ENCODE peak calls at places on chromosomes 16 and 17, in eight cellular contexts. One of them, this sample, is unnamed.

GRCh38 chr17:33019161-33019560 is 27.5 kb downstream of the SPACA3 start:
- DNase-seq in cerebellum: no peak
- DNase-seq in GF-D8: no peak
- DNase-seq in activated CD8-positive, alpha-beta memory T cell treated with anti-CD3 and anti-CD28 coated beads for 1 hour: no peak
- DNase-seq in stimulated activated CD8-positive, alpha-beta memory T cell treated with anti-CD3 and anti-CD28 coated beads, Interleukin-15, amount 100 ng/mL, for 48 hours: no peak
- DNase-seq in HepG2: no peak
- DNase-seq in GM04503: no peak
- DNase-seq in activated CD4-positive, alpha-beta T cell treated with anti-CD3 and anti-CD28 coated beads for 48 hours: no peak
- DNase-seq in this sample: no peak

GRCh38 chr16:53753431-53753830 is 49.5 kb downstream of the FTO start:
- DNase-seq in activated CD8-positive, alpha-beta memory T cell treated with anti-CD3 and anti-CD28 coated beads for 1 hour: no peak
- DNase-seq in stimulated activated CD8-positive, alpha-beta memory T cell treated with anti-CD3 and anti-CD28 coated beads, Interleukin-15, amount 100 ng/mL, for 48 hours: no peak
- DNase-seq in activated CD4-positive, alpha-beta T cell treated with anti-CD3 and anti-CD28 coated beads for 48 hours: no peak
- DNase-seq in cerebellum: no peak
- DNase-seq in HepG2: no peak
- DNase-seq in GF-D8: no peak
- DNase-seq in GM04503: no peak
- DNase-seq in this sample: no peak

GRCh38 chr16:59290718-59291117 is 556.6 kb upstream of the GOT2 start:
- DNase-seq in activated CD4-positive, alpha-beta T cell treated with anti-CD3 and anti-CD28 coated beads for 48 hours: no peak
- DNase-seq in HepG2: no peak
- DNase-seq in activated CD8-positive, alpha-beta memory T cell treated with anti-CD3 and anti-CD28 coated beads for 1 hour: no peak
- DNase-seq in cerebellum: no peak
- DNase-seq in GF-D8: no peak
- DNase-seq in stimulated activated CD8-positive, alpha-beta memory T cell treated with anti-CD3 and anti-CD28 coated beads, Interleukin-15, amount 100 ng/mL, for 48 hours: no peak
- DNase-seq in GM04503: no peak
- DNase-seq in this sample: no peak

GRCh38 chr16:15746332-15746731 is 96.3 kb downstream of the NDE1 start:
- DNase-seq in activated CD8-positive, alpha-beta memory T cell treated with anti-CD3 and anti-CD28 coated beads for 1 hour: no peak
- DNase-seq in HepG2: no peak
- DNase-seq in stimulated activated CD8-positive, alpha-beta memory T cell treated with anti-CD3 and anti-CD28 coated beads, Interleukin-15, amount 100 ng/mL, for 48 hours: no peak
- DNase-seq in GM04503: no peak
- DNase-seq in GF-D8: no peak
- DNase-seq in cerebellum: no peak
- DNase-seq in activated CD4-positive, alpha-beta T cell treated with anti-CD3 and anti-CD28 coated beads for 48 hours: no peak
- DNase-seq in this sample: no peak

GRCh38 chr16:3485821-3486505 is 9.3 kb downstream of the C16orf90 start:
- DNase-seq in HepG2: no peak
- DNase-seq in cerebellum: no peak
- DNase-seq in GM04503: no peak
- DNase-seq in activated CD8-positive, alpha-beta memory T cell treated with anti-CD3 and anti-CD28 coated beads for 1 hour: no peak
- DNase-seq in stimulated activated CD8-positive, alpha-beta memory T cell treated with anti-CD3 and anti-CD28 coated beads, Interleukin-15, amount 100 ng/mL, for 48 hours: no peak
- DNase-seq in activated CD4-positive, alpha-beta T cell treated with anti-CD3 and anti-CD28 coated beads for 48 hours: no peak
- DNase-seq in GF-D8: no peak
- DNase-seq in this sample: no peak

GRCh38 chr16:57941016-57941656 is 29.8 kb downstream of the CNGB1 start:
- DNase-seq in activated CD8-positive, alpha-beta memory T cell treated with anti-CD3 and anti-CD28 coated beads for 1 hour: no peak
- DNase-seq in activated CD4-positive, alpha-beta T cell treated with anti-CD3 and anti-CD28 coated beads for 48 hours: no peak
- DNase-seq in HepG2: no peak
- DNase-seq in GF-D8: no peak
- DNase-seq in GM04503: no peak
- DNase-seq in cerebellum: peak; percentile 52
- DNase-seq in stimulated activated CD8-positive, alpha-beta memory T cell treated with anti-CD3 and anti-CD28 coated beads, Interleukin-15, amount 100 ng/mL, for 48 hours: no peak
- DNase-seq in this sample: no peak

GRCh38 chr17:64491995-64492394 is 4.9 kb downstream of the POLG2 start:
- DNase-seq in stimulated activated CD8-positive, alpha-beta memory T cell treated with anti-CD3 and anti-CD28 coated beads, Interleukin-15, amount 100 ng/mL, for 48 hours: no peak
- DNase-seq in GF-D8: no peak
- DNase-seq in GM04503: no peak
- DNase-seq in activated CD4-positive, alpha-beta T cell treated with anti-CD3 and anti-CD28 coated beads for 48 hours: no peak
- DNase-seq in cerebellum: no peak
- DNase-seq in HepG2: no peak
- DNase-seq in activated CD8-positive, alpha-beta memory T cell treated with anti-CD3 and anti-CD28 coated beads for 1 hour: no peak
- DNase-seq in this sample: no peak

GRCh38 chr17:74603032-74603635 is 11.1 kb upstream of the CD300LD start:
- DNase-seq in GM04503: no peak
- DNase-seq in activated CD8-positive, alpha-beta memory T cell treated with anti-CD3 and anti-CD28 coated beads for 1 hour: no peak
- DNase-seq in stimulated activated CD8-positive, alpha-beta memory T cell treated with anti-CD3 and anti-CD28 coated beads, Interleukin-15, amount 100 ng/mL, for 48 hours: no peak
- DNase-seq in GF-D8: no peak
- DNase-seq in cerebellum: no peak
- DNase-seq in HepG2: no peak
- DNase-seq in activated CD4-positive, alpha-beta T cell treated with anti-CD3 and anti-CD28 coated beads for 48 hours: no peak
- DNase-seq in this sample: no peak

GRCh38 chr16:77323695-77324094 is 111.1 kb downstream of the ADAMTS18 start:
- DNase-seq in activated CD4-positive, alpha-beta T cell treated with anti-CD3 and anti-CD28 coated beads for 48 hours: no peak
- DNase-seq in stimulated activated CD8-positive, alpha-beta memory T cell treated with anti-CD3 and anti-CD28 coated beads, Interleukin-15, amount 100 ng/mL, for 48 hours: no peak
- DNase-seq in cerebellum: no peak
- DNase-seq in GF-D8: no peak
- DNase-seq in activated CD8-positive, alpha-beta memory T cell treated with anti-CD3 and anti-CD28 coated beads for 1 hour: no peak
- DNase-seq in GM04503: no peak
- DNase-seq in HepG2: no peak
- DNase-seq in this sample: no peak

GRCh38 chr16:85553436-85554113 is 59.5 kb upstream of the GSE1 start:
- DNase-seq in cerebellum: no peak
- DNase-seq in activated CD8-positive, alpha-beta memory T cell treated with anti-CD3 and anti-CD28 coated beads for 1 hour: no peak
- DNase-seq in GF-D8: peak; percentile 78
- DNase-seq in HepG2: peak; percentile 84
- DNase-seq in activated CD4-positive, alpha-beta T cell treated with anti-CD3 and anti-CD28 coated beads for 48 hours: peak; percentile 54
- DNase-seq in stimulated activated CD8-positive, alpha-beta memory T cell treated with anti-CD3 and anti-CD28 coated beads, Interleukin-15, amount 100 ng/mL, for 48 hours: no peak
- DNase-seq in GM04503: no peak
- DNase-seq in this sample: peak; percentile 60

GRCh38 chr17:51263001-51263400 is 2.7 kb downstream of the UTP18 start:
- DNase-seq in cerebellum: no peak
- DNase-seq in GF-D8: no peak
- DNase-seq in GM04503: no peak
- DNase-seq in stimulated activated CD8-positive, alpha-beta memory T cell treated with anti-CD3 and anti-CD28 coated beads, Interleukin-15, amount 100 ng/mL, for 48 hours: no peak
- DNase-seq in activated CD4-positive, alpha-beta T cell treated with anti-CD3 and anti-CD28 coated beads for 48 hours: no peak
- DNase-seq in activated CD8-positive, alpha-beta memory T cell treated with anti-CD3 and anti-CD28 coated beads for 1 hour: no peak
- DNase-seq in HepG2: no peak
- DNase-seq in this sample: no peak

GRCh38 chr16:88430524-88431446 is 22.3 kb upstream of the ZFPM1 start:
- DNase-seq in GM04503: no peak
- DNase-seq in HepG2: no peak
- DNase-seq in cerebellum: no peak
- DNase-seq in stimulated activated CD8-positive, alpha-beta memory T cell treated with anti-CD3 and anti-CD28 coated beads, Interleukin-15, amount 100 ng/mL, for 48 hours: peak; percentile 15
- DNase-seq in activated CD8-positive, alpha-beta memory T cell treated with anti-CD3 and anti-CD28 coated beads for 1 hour: no peak
- DNase-seq in GF-D8: peak; percentile 29
- DNase-seq in activated CD4-positive, alpha-beta T cell treated with anti-CD3 and anti-CD28 coated beads for 48 hours: peak; percentile 59
- DNase-seq in this sample: peak; percentile 52

GRCh38 chr17:42315402-42316156 is 27.3 kb downstream of the STAT5A start:
- DNase-seq in HepG2: no peak
- DNase-seq in activated CD4-positive, alpha-beta T cell treated with anti-CD3 and anti-CD28 coated beads for 48 hours: peak; percentile 35
- DNase-seq in activated CD8-positive, alpha-beta memory T cell treated with anti-CD3 and anti-CD28 coated beads for 1 hour: no peak
- DNase-seq in stimulated activated CD8-positive, alpha-beta memory T cell treated with anti-CD3 and anti-CD28 coated beads, Interleukin-15, amount 100 ng/mL, for 48 hours: no peak
- DNase-seq in GM04503: no peak
- DNase-seq in cerebellum: no peak
- DNase-seq in GF-D8: no peak
- DNase-seq in this sample: no peak

GRCh38 chr17:2364132-2365116 is 27.1 kb downstream of the SGSM2 start:
- DNase-seq in GM04503: no peak
- DNase-seq in stimulated activated CD8-positive, alpha-beta memory T cell treated with anti-CD3 and anti-CD28 coated beads, Interleukin-15, amount 100 ng/mL, for 48 hours: no peak
- DNase-seq in HepG2: no peak
- DNase-seq in GF-D8: no peak
- DNase-seq in activated CD4-positive, alpha-beta T cell treated with anti-CD3 and anti-CD28 coated beads for 48 hours: no peak
- DNase-seq in activated CD8-positive, alpha-beta memory T cell treated with anti-CD3 and anti-CD28 coated beads for 1 hour: no peak
- DNase-seq in cerebellum: peak; percentile 50
- DNase-seq in this sample: no peak

GRCh38 chr17:57675427-57675826 is 69.7 kb downstream of the CCDC182 start:
- DNase-seq in activated CD4-positive, alpha-beta T cell treated with anti-CD3 and anti-CD28 coated beads for 48 hours: no peak
- DNase-seq in stimulated activated CD8-positive, alpha-beta memory T cell treated with anti-CD3 and anti-CD28 coated beads, Interleukin-15, amount 100 ng/mL, for 48 hours: no peak
- DNase-seq in GM04503: no peak
- DNase-seq in GF-D8: no peak
- DNase-seq in cerebellum: no peak
- DNase-seq in HepG2: no peak
- DNase-seq in activated CD8-positive, alpha-beta memory T cell treated with anti-CD3 and anti-CD28 coated beads for 1 hour: no peak
- DNase-seq in this sample: no peak

GRCh38 chr17:67477687-67478086 is 100.6 kb downstream of the PITPNC1 start:
- DNase-seq in activated CD4-positive, alpha-beta T cell treated with anti-CD3 and anti-CD28 coated beads for 48 hours: peak; percentile 75
- DNase-seq in GM04503: no peak
- DNase-seq in activated CD8-positive, alpha-beta memory T cell treated with anti-CD3 and anti-CD28 coated beads for 1 hour: peak; percentile 52
- DNase-seq in GF-D8: no peak
- DNase-seq in cerebellum: no peak
- DNase-seq in HepG2: no peak
- DNase-seq in stimulated activated CD8-positive, alpha-beta memory T cell treated with anti-CD3 and anti-CD28 coated beads, Interleukin-15, amount 100 ng/mL, for 48 hours: peak; percentile 54
- DNase-seq in this sample: no peak

GRCh38 chr17:32970281-32970680 is 21.4 kb upstream of the SPACA3 start:
- DNase-seq in GF-D8: no peak
- DNase-seq in cerebellum: no peak
- DNase-seq in activated CD8-positive, alpha-beta memory T cell treated with anti-CD3 and anti-CD28 coated beads for 1 hour: no peak
- DNase-seq in activated CD4-positive, alpha-beta T cell treated with anti-CD3 and anti-CD28 coated beads for 48 hours: no peak
- DNase-seq in GM04503: peak; percentile 64
- DNase-seq in HepG2: no peak
- DNase-seq in stimulated activated CD8-positive, alpha-beta memory T cell treated with anti-CD3 and anti-CD28 coated beads, Interleukin-15, amount 100 ng/mL, for 48 hours: no peak
- DNase-seq in this sample: no peak

GRCh38 chr16:68681038-68681437 is 35.9 kb downstream of the CDH3 start:
- DNase-seq in activated CD4-positive, alpha-beta T cell treated with anti-CD3 and anti-CD28 coated beads for 48 hours: no peak
- DNase-seq in cerebellum: no peak
- DNase-seq in activated CD8-positive, alpha-beta memory T cell treated with anti-CD3 and anti-CD28 coated beads for 1 hour: no peak
- DNase-seq in GF-D8: no peak
- DNase-seq in stimulated activated CD8-positive, alpha-beta memory T cell treated with anti-CD3 and anti-CD28 coated beads, Interleukin-15, amount 100 ng/mL, for 48 hours: no peak
- DNase-seq in GM04503: no peak
- DNase-seq in HepG2: no peak
- DNase-seq in this sample: no peak

GRCh38 chr17:78903101-78903779 is at the start of gene CEP295NL:
- DNase-seq in activated CD4-positive, alpha-beta T cell treated with anti-CD3 and anti-CD28 coated beads for 48 hours: peak; percentile 44
- DNase-seq in HepG2: peak; percentile 47
- DNase-seq in cerebellum: no peak
- DNase-seq in GM04503: no peak
- DNase-seq in activated CD8-positive, alpha-beta memory T cell treated with anti-CD3 and anti-CD28 coated beads for 1 hour: no peak
- DNase-seq in GF-D8: no peak
- DNase-seq in stimulated activated CD8-positive, alpha-beta memory T cell treated with anti-CD3 and anti-CD28 coated beads, Interleukin-15, amount 100 ng/mL, for 48 hours: no peak
- DNase-seq in this sample: no peak

GRCh38 chr16:55045329-55046145 is 114.9 kb downstream of the IRX5 start:
- DNase-seq in GF-D8: no peak
- DNase-seq in GM04503: no peak
- DNase-seq in activated CD8-positive, alpha-beta memory T cell treated with anti-CD3 and anti-CD28 coated beads for 1 hour: no peak
- DNase-seq in activated CD4-positive, alpha-beta T cell treated with anti-CD3 and anti-CD28 coated beads for 48 hours: no peak
- DNase-seq in stimulated activated CD8-positive, alpha-beta memory T cell treated with anti-CD3 and anti-CD28 coated beads, Interleukin-15, amount 100 ng/mL, for 48 hours: no peak
- DNase-seq in HepG2: no peak
- DNase-seq in cerebellum: no peak
- DNase-seq in this sample: no peak

GRCh38 chr17:75681289-75681688 is 14.2 kb downstream of the SAP30BP start:
- DNase-seq in activated CD8-positive, alpha-beta memory T cell treated with anti-CD3 and anti-CD28 coated beads for 1 hour: no peak
- DNase-seq in HepG2: no peak
- DNase-seq in cerebellum: no peak
- DNase-seq in GF-D8: no peak
- DNase-seq in GM04503: no peak
- DNase-seq in stimulated activated CD8-positive, alpha-beta memory T cell treated with anti-CD3 and anti-CD28 coated beads, Interleukin-15, amount 100 ng/mL, for 48 hours: no peak
- DNase-seq in activated CD4-positive, alpha-beta T cell treated with anti-CD3 and anti-CD28 coated beads for 48 hours: no peak
- DNase-seq in this sample: no peak

GRCh38 chr16:87185983-87186382 is 131.2 kb downstream of the C16orf95 start:
- DNase-seq in GM04503: no peak
- DNase-seq in stimulated activated CD8-positive, alpha-beta memory T cell treated with anti-CD3 and anti-CD28 coated beads, Interleukin-15, amount 100 ng/mL, for 48 hours: no peak
- DNase-seq in activated CD8-positive, alpha-beta memory T cell treated with anti-CD3 and anti-CD28 coated beads for 1 hour: no peak
- DNase-seq in GF-D8: no peak
- DNase-seq in HepG2: no peak
- DNase-seq in activated CD4-positive, alpha-beta T cell treated with anti-CD3 and anti-CD28 coated beads for 48 hours: no peak
- DNase-seq in cerebellum: no peak
- DNase-seq in this sample: no peak

GRCh38 chr16:84737658-84738057 is 37.9 kb downstream of the USP10 start:
- DNase-seq in activated CD4-positive, alpha-beta T cell treated with anti-CD3 and anti-CD28 coated beads for 48 hours: no peak
- DNase-seq in GF-D8: no peak
- DNase-seq in activated CD8-positive, alpha-beta memory T cell treated with anti-CD3 and anti-CD28 coated beads for 1 hour: no peak
- DNase-seq in HepG2: no peak
- DNase-seq in stimulated activated CD8-positive, alpha-beta memory T cell treated with anti-CD3 and anti-CD28 coated beads, Interleukin-15, amount 100 ng/mL, for 48 hours: no peak
- DNase-seq in cerebellum: peak; percentile 68
- DNase-seq in GM04503: no peak
- DNase-seq in this sample: no peak